ENCODE peak calls at places on chromosomes 4 and X, in seven cellular contexts. G, F, V, J, C, Q and N are unnamed samples.
A peak's percentile ranks its signal among the peaks of the same experiment; 100 is the strongest.

GRCh38 chrX:130771230-130771629 is 131.8 kb downstream of the ENOX2 start:
- DNase-seq in G (no peak), F (no peak), V (no peak), J (no peak), C (no peak), Q (no peak), N (peak; percentile 2)

GRCh38 chrX:32774966-32775365 is 436.4 kb downstream of the DMD start:
- DNase-seq in G (no peak), F (no peak), V (no peak), J (no peak), C (no peak), Q (no peak), N (no peak)

GRCh38 chrX:40449396-40449795 is 131.4 kb upstream of the ATP6AP2 start:
- DNase-seq in G (no peak), F (no peak), V (no peak), J (no peak), C (no peak), Q (no peak), N (peak; percentile 4)

GRCh38 chr4:69524708-69525107 is 29.0 kb upstream of the UGT2B4 start:
- DNase-seq in G (no peak), F (no peak), V (no peak), J (no peak), C (no peak), Q (no peak), N (no peak)

GRCh38 chr4:120139392-120139791 is 72.7 kb upstream of the MAD2L1 start:
- DNase-seq in G (no peak), F (no peak), V (no peak), J (no peak), C (no peak), Q (no peak), N (no peak)

GRCh38 chr4:100428051-100428450 is 89.8 kb downstream of the EMCN start:
- DNase-seq in G (no peak), F (no peak), V (no peak), J (no peak), C (no peak), Q (peak; percentile 73), N (no peak)

GRCh38 chr4:56739104-56739777 is 58.1 kb upstream of the HOPX start:
- DNase-seq in G (no peak), F (peak; percentile 24), V (no peak), J (no peak), C (no peak), Q (no peak), N (no peak)

GRCh38 chr4:41365726-41366125 is 109.0 kb downstream of the UCHL1 start:
- DNase-seq in G (no peak), F (no peak), V (no peak), J (no peak), C (no peak), Q (no peak), N (no peak)

GRCh38 chr4:10461091-10461849 is 4.0 kb upstream of the ZNF518B start:
- DNase-seq in G (no peak), F (peak; percentile 93), V (peak; percentile 51), J (no peak), C (peak; percentile 67), Q (peak; percentile 16), N (peak; percentile 63)

GRCh38 chr4:166594326-166594946 is 639.9 kb downstream of the SPOCK3 start:
- DNase-seq in G (peak; percentile 42), F (peak; percentile 20), V (no peak), J (peak; percentile 23), C (peak; percentile 30), Q (peak; percentile 32), N (peak; percentile 35)

GRCh38 chrX:140092121-140092520 is 126.8 kb upstream of the CXorf66 start:
- DNase-seq in G (no peak), F (no peak), V (no peak), J (no peak), C (peak; percentile 10), Q (no peak), N (no peak)

GRCh38 chr4:133154725-133155124 is 5.6 kb downstream of the PCDH10 start:
- DNase-seq in G (peak; percentile 6), F (peak; percentile 38), V (no peak), J (no peak), C (no peak), Q (peak; percentile 32), N (no peak)